ENCODE peak calls at places on chromosomes 16 and 17, in nine cellular contexts. One of them, this sample, is unnamed.

GRCh38 chr17:44102845-44103622 is 20.4 kb downstream of the HDAC5 start:
- DNase-seq in tibial artery: no peak
- DNase-seq in thyroid gland: peak
- DNase-seq in astrocyte of the spinal cord: no peak
- DNase-seq in AG04450: no peak
- DNase-seq in uterus: no peak
- DNase-seq in kidney: no peak
- DNase-seq in aorta: no peak
- DNase-seq in lung: no peak
- DNase-seq in this sample: no peak

GRCh38 chr17:50956750-50957523 is 90.8 kb upstream of the TOB1 start:
- DNase-seq in AG04450: peak
- DNase-seq in thyroid gland: peak
- DNase-seq in lung: peak
- DNase-seq in uterus: peak
- DNase-seq in kidney: peak
- DNase-seq in astrocyte of the spinal cord: peak
- DNase-seq in tibial artery: peak
- DNase-seq in aorta: peak
- DNase-seq in this sample: peak

GRCh38 chr17:75130632-75131277 is 787 bp downstream of the NT5C start:
- DNase-seq in kidney: peak
- DNase-seq in aorta: peak
- DNase-seq in astrocyte of the spinal cord: peak
- DNase-seq in lung: peak
- DNase-seq in tibial artery: no peak
- DNase-seq in AG04450: no peak
- DNase-seq in thyroid gland: peak
- DNase-seq in uterus: no peak
- DNase-seq in this sample: peak

GRCh38 chr16:50616883-50617629 is 64.1 kb downstream of the SNX20 start:
- DNase-seq in kidney: no peak
- DNase-seq in uterus: no peak
- DNase-seq in thyroid gland: no peak
- DNase-seq in AG04450: no peak
- DNase-seq in astrocyte of the spinal cord: peak
- DNase-seq in lung: no peak
- DNase-seq in tibial artery: no peak
- DNase-seq in aorta: no peak
- DNase-seq in this sample: no peak

GRCh38 chr16:78002915-78003538 is 19.3 kb upstream of the CLEC3A start:
- DNase-seq in kidney: peak
- DNase-seq in thyroid gland: peak
- DNase-seq in aorta: peak
- DNase-seq in AG04450: peak
- DNase-seq in tibial artery: peak
- DNase-seq in astrocyte of the spinal cord: peak
- DNase-seq in lung: peak
- DNase-seq in uterus: peak
- DNase-seq in this sample: peak

GRCh38 chr17:47253541-47254402 is at the start of gene ITGB3:
- DNase-seq in kidney: peak
- DNase-seq in tibial artery: peak
- DNase-seq in lung: peak
- DNase-seq in thyroid gland: peak
- DNase-seq in astrocyte of the spinal cord: peak
- DNase-seq in aorta: peak
- DNase-seq in AG04450: no peak
- DNase-seq in uterus: peak
- DNase-seq in this sample: no peak

GRCh38 chr16:57959804-57960203 is 11.1 kb downstream of the CNGB1 start:
- DNase-seq in lung: no peak
- DNase-seq in astrocyte of the spinal cord: no peak
- DNase-seq in AG04450: no peak
- DNase-seq in uterus: no peak
- DNase-seq in tibial artery: no peak
- DNase-seq in kidney: no peak
- DNase-seq in aorta: peak
- DNase-seq in thyroid gland: no peak
- DNase-seq in this sample: no peak

GRCh38 chr17:75869282-75870141 is 8.9 kb downstream of the TRIM47 start:
- DNase-seq in kidney: no peak
- DNase-seq in uterus: peak
- DNase-seq in aorta: peak
- DNase-seq in tibial artery: peak
- DNase-seq in AG04450: no peak
- DNase-seq in lung: no peak
- DNase-seq in astrocyte of the spinal cord: peak
- DNase-seq in thyroid gland: no peak
- DNase-seq in this sample: peak

GRCh38 chr16:17773698-17774101 is 302.9 kb upstream of the XYLT1 start:
- DNase-seq in kidney: no peak
- DNase-seq in tibial artery: no peak
- DNase-seq in aorta: no peak
- DNase-seq in astrocyte of the spinal cord: peak
- DNase-seq in lung: no peak
- DNase-seq in AG04450: no peak
- DNase-seq in thyroid gland: peak
- DNase-seq in uterus: no peak
- DNase-seq in this sample: peak

DNA sequence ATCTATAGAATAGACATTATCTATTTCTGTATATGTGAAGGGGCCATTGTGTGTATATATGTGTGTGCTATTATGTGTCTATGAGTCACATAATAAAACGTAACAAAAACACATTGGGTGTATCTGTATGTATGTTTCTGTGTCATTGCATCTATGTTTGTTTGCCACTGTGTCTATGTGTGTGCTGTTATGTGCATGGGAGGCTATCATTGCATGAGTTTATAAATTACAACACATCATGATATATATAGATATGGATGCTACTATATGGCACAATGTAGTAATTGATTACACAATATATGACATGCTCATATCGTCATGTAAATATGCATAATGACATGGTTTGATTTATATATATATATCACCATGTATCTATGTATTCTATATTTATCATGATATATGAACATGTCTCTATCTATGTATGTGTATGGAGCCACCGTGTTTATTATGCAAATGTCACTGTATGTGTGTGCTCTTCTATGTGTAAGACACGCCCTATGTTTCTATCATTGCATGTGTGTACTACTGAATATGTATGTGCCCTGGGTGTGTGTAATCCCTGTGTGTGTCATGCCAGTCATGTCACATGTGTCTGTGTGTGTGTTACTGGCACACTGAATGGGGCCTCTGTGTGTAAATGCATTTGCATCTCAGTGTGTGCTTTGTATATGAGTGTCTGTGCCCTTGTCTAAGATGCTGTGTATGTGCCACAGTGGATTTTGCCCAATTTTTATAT is 1.4 kb upstream of the TSPOAP1 start:
- DNase-seq in lung: no peak
- DNase-seq in thyroid gland: no peak
- DNase-seq in kidney: no peak
- DNase-seq in uterus: no peak
- DNase-seq in astrocyte of the spinal cord: no peak
- DNase-seq in aorta: no peak
- DNase-seq in tibial artery: no peak
- DNase-seq in AG04450: no peak
- DNase-seq in this sample: no peak
- H3K4me3 ChIP-seq in lung: no peak
- H3K4me3 ChIP-seq in thyroid gland: no peak
- H3K4me3 ChIP-seq in kidney: no peak
- H3K4me3 ChIP-seq in uterus: no peak
- H3K4me3 ChIP-seq in astrocyte of the spinal cord: no peak
- H3K4me3 ChIP-seq in aorta: no peak
- H3K4me3 ChIP-seq in tibial artery: no peak
- H3K4me3 ChIP-seq in AG04450: no peak
- H3K4me3 ChIP-seq in this sample: no peak

DNA sequence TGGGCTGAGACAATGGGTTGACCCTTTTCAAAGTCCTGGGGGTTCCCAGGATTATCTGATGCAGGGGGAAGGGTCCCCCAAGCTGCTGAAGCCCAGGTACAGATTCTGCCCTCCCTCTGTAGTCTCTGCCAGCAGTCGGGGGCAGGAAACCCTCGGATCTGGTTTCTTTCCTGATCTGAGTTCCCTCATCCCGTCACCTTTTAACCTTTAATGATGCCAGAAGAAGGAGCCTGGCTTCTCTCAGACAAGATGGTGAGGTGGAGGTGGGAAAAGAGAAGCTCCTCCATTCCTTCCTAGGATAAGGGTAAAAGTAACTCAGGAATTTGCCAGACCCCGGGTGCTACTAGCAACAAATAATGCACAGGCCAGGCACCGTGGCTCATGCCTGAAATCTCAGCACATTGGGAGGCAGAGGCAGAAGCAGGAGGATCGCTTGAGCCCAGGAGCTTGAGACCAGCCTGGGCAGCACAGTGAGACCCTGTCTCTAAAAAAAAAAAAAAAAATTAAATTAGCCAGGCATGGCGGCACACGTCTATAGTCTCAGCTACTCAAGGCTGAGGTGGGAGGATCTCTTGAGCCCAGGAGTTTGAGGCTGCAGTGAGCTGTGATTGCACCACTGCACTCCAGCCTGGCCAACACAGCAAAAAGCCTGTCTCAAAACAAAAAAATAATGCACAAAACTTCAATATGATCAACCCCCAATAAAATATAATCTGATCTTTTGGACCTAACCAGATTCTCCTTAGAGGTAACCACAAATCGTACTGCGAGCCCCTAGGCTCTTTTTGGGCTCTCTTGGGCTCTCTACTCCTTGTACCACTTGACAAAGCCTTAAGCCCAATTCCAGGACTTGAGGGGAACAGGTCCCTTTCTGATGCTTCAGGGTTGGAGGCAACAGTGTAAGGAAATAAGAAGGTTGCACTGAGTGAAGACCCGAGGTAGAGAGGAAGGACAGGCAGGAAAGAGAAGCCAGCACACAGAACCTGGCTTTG is 5.7 kb downstream of the CDC42EP4 start:
- DNase-seq in uterus: no peak
- DNase-seq in lung: no peak
- DNase-seq in AG04450: no peak
- DNase-seq in thyroid gland: peak
- DNase-seq in kidney: no peak
- DNase-seq in tibial artery: no peak
- DNase-seq in aorta: no peak
- DNase-seq in astrocyte of the spinal cord: no peak
- DNase-seq in this sample: no peak
- H3K4me3 ChIP-seq in uterus: peak
- H3K4me3 ChIP-seq in lung: no peak
- H3K4me3 ChIP-seq in AG04450: peak
- H3K4me3 ChIP-seq in thyroid gland: no peak
- H3K4me3 ChIP-seq in kidney: peak
- H3K4me3 ChIP-seq in tibial artery: peak
- H3K4me3 ChIP-seq in aorta: no peak
- H3K4me3 ChIP-seq in astrocyte of the spinal cord: no peak
- H3K4me3 ChIP-seq in this sample: peak

GRCh38 chr17:77444653-77445029 is 303.9 kb downstream of the SEC14L1 start:
- DNase-seq in uterus: peak
- DNase-seq in astrocyte of the spinal cord: no peak
- DNase-seq in lung: no peak
- DNase-seq in AG04450: no peak
- DNase-seq in aorta: no peak
- DNase-seq in kidney: no peak
- DNase-seq in tibial artery: no peak
- DNase-seq in thyroid gland: no peak
- DNase-seq in this sample: no peak
- H3K4me3 ChIP-seq in uterus: no peak
- H3K4me3 ChIP-seq in astrocyte of the spinal cord: no peak
- H3K4me3 ChIP-seq in lung: no peak
- H3K4me3 ChIP-seq in AG04450: no peak
- H3K4me3 ChIP-seq in aorta: no peak
- H3K4me3 ChIP-seq in kidney: no peak
- H3K4me3 ChIP-seq in tibial artery: no peak
- H3K4me3 ChIP-seq in thyroid gland: no peak
- H3K4me3 ChIP-seq in this sample: no peak

GRCh38 chr17:82495844-82496528 is 23.5 kb upstream of the FOXK2 start:
- DNase-seq in kidney: no peak
- DNase-seq in AG04450: no peak
- DNase-seq in astrocyte of the spinal cord: no peak
- DNase-seq in uterus: no peak
- DNase-seq in tibial artery: no peak
- DNase-seq in aorta: no peak
- DNase-seq in lung: no peak
- DNase-seq in thyroid gland: no peak
- DNase-seq in this sample: no peak

GRCh38 chr17:82496529-82497434 is 22.8 kb upstream of the FOXK2 start:
- DNase-seq in uterus: peak
- DNase-seq in AG04450: peak
- DNase-seq in tibial artery: peak
- DNase-seq in kidney: peak
- DNase-seq in aorta: peak
- DNase-seq in thyroid gland: peak
- DNase-seq in astrocyte of the spinal cord: peak
- DNase-seq in lung: peak
- DNase-seq in this sample: peak

GRCh38 chr17:82492647-82493516 is 26.6 kb upstream of the FOXK2 start:
- DNase-seq in AG04450: peak
- DNase-seq in aorta: no peak
- DNase-seq in uterus: no peak
- DNase-seq in lung: no peak
- DNase-seq in tibial artery: no peak
- DNase-seq in astrocyte of the spinal cord: peak
- DNase-seq in kidney: no peak
- DNase-seq in thyroid gland: no peak
- DNase-seq in this sample: no peak

GRCh38 chr17:82493517-82493840 is 26.1 kb upstream of the FOXK2 start:
- DNase-seq in tibial artery: no peak
- DNase-seq in uterus: no peak
- DNase-seq in aorta: no peak
- DNase-seq in kidney: no peak
- DNase-seq in thyroid gland: peak
- DNase-seq in AG04450: no peak
- DNase-seq in lung: no peak
- DNase-seq in astrocyte of the spinal cord: no peak
- DNase-seq in this sample: no peak

DNA sequence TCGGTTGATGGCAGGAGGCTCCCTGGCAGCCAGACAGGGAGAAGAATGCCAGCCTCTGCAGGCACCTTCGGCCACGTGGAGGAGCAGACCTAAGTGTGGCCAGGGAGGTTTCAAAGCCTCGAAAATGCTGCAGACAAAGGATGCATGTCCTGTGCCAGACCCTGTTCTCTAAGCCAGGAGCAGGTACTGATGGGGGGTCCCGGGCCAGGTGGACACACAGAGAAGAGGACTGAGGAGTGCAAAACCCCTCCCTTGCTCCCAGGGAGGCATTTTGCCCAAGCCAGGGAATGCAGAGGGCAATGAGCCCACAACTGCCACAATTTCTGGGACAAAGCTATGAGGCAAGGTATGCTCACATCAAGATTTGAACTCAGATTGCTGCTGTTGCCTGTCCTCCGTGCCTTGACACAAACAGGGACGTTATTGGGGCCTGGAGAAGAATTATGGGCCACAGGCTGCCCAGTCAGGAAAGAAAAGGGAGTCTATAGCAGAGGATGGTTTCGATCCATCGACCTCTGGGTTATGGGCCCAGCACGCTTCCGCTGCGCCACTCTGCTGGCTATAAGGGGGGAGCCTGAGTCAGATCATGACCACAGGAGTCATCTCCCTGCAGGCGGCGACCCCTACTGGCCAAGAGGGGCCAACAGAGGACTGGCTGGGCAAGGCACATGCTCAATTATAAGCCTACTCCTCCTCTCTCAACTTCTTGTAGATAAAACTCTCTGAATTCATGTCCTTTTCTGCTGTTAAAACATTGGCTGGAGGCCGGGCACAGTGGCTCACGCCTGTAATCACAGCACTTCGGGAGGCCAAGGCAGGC is 25.1 kb upstream of the FOXK2 start:
- DNase-seq in kidney: peak
- DNase-seq in aorta: peak
- DNase-seq in uterus: peak
- DNase-seq in AG04450: peak
- DNase-seq in thyroid gland: peak
- DNase-seq in tibial artery: peak
- DNase-seq in lung: peak
- DNase-seq in astrocyte of the spinal cord: peak
- DNase-seq in this sample: peak
- H3K4me3 ChIP-seq in kidney: no peak
- H3K4me3 ChIP-seq in aorta: no peak
- H3K4me3 ChIP-seq in uterus: no peak
- H3K4me3 ChIP-seq in AG04450: no peak
- H3K4me3 ChIP-seq in thyroid gland: no peak
- H3K4me3 ChIP-seq in tibial artery: no peak
- H3K4me3 ChIP-seq in lung: no peak
- H3K4me3 ChIP-seq in astrocyte of the spinal cord: no peak
- H3K4me3 ChIP-seq in this sample: no peak